ENCODE peak calls at places on chromosomes 1 and 21, in six cellular contexts. L is IMR-90, P is H9, T is neuronal stem cell, C is mesenchymal stem cell, M is H1. R is an unnamed sample.

GRCh38 chr1:6359568-6360496 is 33.7 kb downstream of the ACOT7 start:
- DNase-seq in P (peak), C (peak), M (peak), T (no peak), L (peak), R (peak)

GRCh38 chr1:18646776-18647410 is 16.2 kb downstream of the PAX7 start:
- DNase-seq in M (peak), L (no peak), T (no peak), C (no peak), P (peak), R (no peak)

GRCh38 chr1:158716335-158716734 is 4.2 kb downstream of the OR6K3 start:
- DNase-seq in P (no peak), T (no peak), C (no peak), L (peak), M (no peak), R (no peak)

GRCh38 chr1:213989740-213990472 is 2.1 kb downstream of the PROX1 start:
- DNase-seq in T (no peak), P (no peak), C (no peak), M (no peak), L (no peak), R (no peak)

GRCh38 chr1:40870135-40870728 is 8.1 kb upstream of the CITED4 start:
- DNase-seq in T (no peak), C (no peak), P (no peak), M (no peak), L (peak), R (no peak)

GRCh38 chr21:41207401-41208388 is 39.7 kb downstream of the BACE2 start:
- DNase-seq in P (no peak), M (no peak), T (no peak), C (no peak), L (peak), R (no peak)

GRCh38 chr1:238653693-238654321 is 732.6 kb upstream of the CHRM3 start:
- DNase-seq in C (peak), L (peak), P (no peak), T (no peak), M (no peak), R (peak)

GRCh38 chr1:93735722-93736121 is 54.1 kb upstream of the BCAR3 start:
- DNase-seq in M (no peak), C (peak), P (no peak), L (peak), T (no peak), R (peak)

GRCh38 chr1:211928222-211928856 is 97.8 kb upstream of the LPGAT1 start:
- DNase-seq in T (no peak), L (no peak), C (peak), M (no peak), P (no peak), R (peak)

GRCh38 chr1:206461602-206462455 is 8.4 kb upstream of the IKBKE start:
- DNase-seq in P (peak), T (peak), M (peak), C (peak), L (peak), R (peak)

GRCh38 chr1:55632906-55633305 is 417.7 kb upstream of the USP24 start:
- DNase-seq in L (peak), T (peak), P (no peak), C (peak), M (no peak), R (no peak)

GRCh38 chr1:30657131-30658013 is 66.0 kb downstream of the MATN1 start:
- DNase-seq in M (no peak), P (no peak), C (no peak), L (no peak), T (no peak), R (no peak)

GRCh38 chr21:26332873-26333272 is 162.3 kb upstream of the APP start:
- DNase-seq in P (no peak), M (no peak), T (no peak), C (no peak), L (no peak), R (no peak)

GRCh38 chr1:14930224-14930965 is 223.2 kb upstream of the TMEM51 start:
- DNase-seq in P (no peak), M (no peak), C (no peak), T (no peak), L (no peak), R (no peak)

GRCh38 chr1:205582471-205583291 is 49.1 kb downstream of the ELK4 start:
- DNase-seq in M (no peak), L (no peak), T (no peak), P (peak), C (no peak), R (no peak)

GRCh38 chr1:165899461-165899941 is 72.1 kb downstream of the UCK2 start:
- DNase-seq in M (no peak), C (no peak), T (no peak), L (peak), P (peak), R (peak)

GRCh38 chr1:223853748-223854147 is 8.0 kb upstream of the TP53BP2 start:
- DNase-seq in L (no peak), P (no peak), C (no peak), M (no peak), T (no peak), R (no peak)

GRCh38 chr1:230423261-230423660 is 2.9 kb downstream of the PGBD5 start:
- DNase-seq in P (no peak), M (no peak), C (no peak), T (no peak), L (no peak), R (no peak)

GRCh38 chr1:75342799-75343198 is 208.6 kb downstream of the LHX8 start:
- DNase-seq in M (no peak), C (no peak), P (no peak), L (no peak), T (no peak), R (no peak)

GRCh38 chr1:55463814-55464445 is 248.8 kb upstream of the USP24 start:
- DNase-seq in C (no peak), L (no peak), M (no peak), T (no peak), P (no peak), R (peak)

GRCh38 chr1:159892944-159893343 is 7.0 kb downstream of the CFAP45 start:
- DNase-seq in C (no peak), L (no peak), P (peak), M (no peak), T (no peak), R (no peak)

GRCh38 chr21:35989185-35989735 is 71.1 kb downstream of the SETD4 start:
- DNase-seq in P (no peak), L (no peak), C (no peak), T (no peak), M (no peak), R (no peak)

GRCh38 chr1:53964109-53964508 is 18.0 kb downstream of the LRRC42 start:
- DNase-seq in M (no peak), T (no peak), P (no peak), L (peak), C (no peak), R (no peak)

GRCh38 chr1:32743380-32744062 is 41.0 kb upstream of the SYNC start:
- DNase-seq in L (no peak), M (no peak), P (no peak), T (no peak), C (no peak), R (no peak)

GRCh38 chr1:232123775-232124659 is 497.4 kb downstream of the DISC1 start:
- DNase-seq in C (peak), M (no peak), T (no peak), L (no peak), P (peak), R (no peak)

GRCh38 chr1:168521391-168522000 is 22.3 kb downstream of the XCL2 start:
- DNase-seq in T (no peak), M (no peak), L (no peak), C (no peak), P (no peak), R (no peak)

GRCh38 chr1:22916469-22916817 is 56.2 kb downstream of the LACTBL1 start:
- DNase-seq in C (no peak), P (no peak), T (no peak), L (no peak), M (no peak), R (no peak)

GRCh38 chr1:213070399-213070798 is 19.4 kb downstream of the RPS6KC1 start:
- DNase-seq in L (peak), T (no peak), C (peak), M (no peak), P (no peak), R (no peak)

GRCh38 chr1:53344921-53345838 is 17.3 kb upstream of the LRP8 start:
- DNase-seq in M (peak), L (no peak), C (no peak), T (no peak), P (peak), R (no peak)

GRCh38 chr1:10178602-10179407 is 31.6 kb upstream of the KIF1B start:
- DNase-seq in T (peak), L (no peak), P (no peak), C (no peak), M (no peak), R (no peak)

GRCh38 chr1:95223110-95223509 is 10.9 kb upstream of the RWDD3 start:
- DNase-seq in P (no peak), M (no peak), C (peak), L (peak), T (no peak), R (no peak)

GRCh38 chr1:205465392-205465791 is 9.5 kb upstream of the BLACAT1 start:
- DNase-seq in M (no peak), T (no peak), C (no peak), P (no peak), L (no peak), R (no peak)

GRCh38 chr1:202329891-202330290 is 11.8 kb downstream of the UBE2T start:
- DNase-seq in L (no peak), T (no peak), M (no peak), C (no peak), P (no peak), R (peak)

DNA sequence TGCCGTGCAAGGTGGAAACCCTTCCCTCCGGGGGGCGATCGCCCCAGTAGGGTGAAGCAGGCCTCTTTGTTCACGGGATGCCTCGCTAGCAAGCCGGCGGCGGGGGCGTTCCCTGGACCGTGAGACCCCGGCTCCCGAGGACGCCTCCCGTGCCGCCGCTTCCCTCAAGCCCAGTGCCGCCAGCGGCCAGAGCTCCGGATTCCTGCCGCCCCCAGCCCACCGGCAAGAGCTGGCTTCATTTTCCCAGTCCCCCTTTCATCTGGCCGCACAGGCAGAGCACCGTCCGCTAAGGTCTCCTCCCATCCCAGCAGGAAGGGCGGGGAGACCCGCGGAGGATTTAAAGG is 16.3 kb downstream of the IER5 start:
- DNase-seq in M (no peak), T (peak), L (no peak), C (peak), P (peak), R (no peak)
- H3K18ac ChIP-seq in M (peak), T (peak), L (peak), C (peak), P (peak), R (peak)

DNA sequence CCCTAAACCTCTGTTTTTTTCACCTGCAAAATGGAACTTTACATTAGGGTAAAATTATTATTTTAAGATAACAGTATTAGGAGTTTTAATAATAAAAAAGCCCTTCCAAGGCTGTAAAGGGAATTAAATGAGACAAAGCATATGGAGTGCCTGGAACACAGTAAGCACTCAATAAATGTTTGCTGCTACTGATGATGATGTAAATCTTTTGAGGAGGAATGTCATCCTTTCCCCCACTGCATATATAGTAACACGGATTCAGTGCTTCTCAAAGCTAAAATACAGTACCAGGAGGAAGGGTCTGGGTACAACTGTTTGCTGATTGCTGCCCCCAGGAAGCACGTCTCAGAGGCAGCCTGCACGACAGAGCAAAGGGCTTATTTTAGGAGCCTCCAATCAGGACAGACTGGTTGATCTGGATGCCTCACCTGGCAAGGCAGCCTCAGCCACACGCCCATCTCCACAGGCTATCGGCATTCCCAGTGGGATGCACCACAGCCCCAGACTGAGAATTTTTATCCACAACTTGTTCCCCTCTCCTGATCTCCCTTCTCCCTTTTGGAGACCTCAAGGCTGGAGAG is 64.4 kb downstream of the GADD45A start:
- DNase-seq in L (no peak), C (no peak), P (peak), M (peak), T (no peak), R (peak)
- H3K23ac ChIP-seq in L (peak), C (no peak), P (no peak), M (no peak), T (no peak), R (no peak)

DNA sequence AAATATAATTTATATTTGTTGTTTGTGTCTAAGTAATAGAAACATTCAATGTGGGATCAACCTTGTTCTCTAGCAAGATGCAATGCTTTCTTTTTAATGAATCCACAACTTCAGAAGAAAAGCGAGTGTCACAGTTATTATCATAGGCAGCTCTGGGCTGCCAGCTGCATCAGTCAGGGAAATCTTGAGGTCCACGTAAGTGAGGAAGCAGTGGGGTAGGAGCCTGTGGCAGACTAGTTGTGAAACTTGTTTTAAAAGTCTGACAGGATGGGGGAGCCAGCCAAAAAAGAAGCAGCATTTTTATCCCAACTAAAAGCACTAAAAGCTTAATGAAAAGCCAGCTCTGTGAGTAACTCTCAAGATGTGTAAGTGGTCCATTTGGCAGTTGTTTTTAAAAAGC is 113.1 kb downstream of the ZNF326 start:
- DNase-seq in C (no peak), P (no peak), L (no peak), T (no peak), M (no peak), R (no peak)
- H4K91ac ChIP-seq in C (no peak), P (no peak), L (no peak), T (no peak), M (no peak), R (no peak)

DNA sequence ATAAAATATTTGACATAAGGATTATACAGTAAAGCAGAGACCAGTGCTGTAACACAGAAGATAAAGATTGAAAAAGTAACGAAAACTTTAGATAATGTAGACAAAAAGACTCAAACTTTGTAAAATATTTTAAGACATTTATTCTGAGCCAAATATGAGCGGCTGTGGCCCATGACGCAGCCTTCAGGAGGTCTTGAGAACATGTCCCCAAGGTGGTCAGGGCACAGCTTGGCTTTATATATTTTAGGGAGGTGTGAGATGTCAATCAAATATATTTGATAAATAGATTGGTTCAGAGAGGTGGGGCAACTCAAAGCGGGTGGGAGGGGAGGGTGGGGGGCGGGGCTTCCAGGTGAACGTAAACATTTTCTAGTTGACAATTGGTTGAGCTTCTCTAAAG is 81.2 kb downstream of the WDR4 start:
- DNase-seq in L (no peak), P (no peak), T (no peak), M (no peak), C (no peak), R (no peak)
- H3K18ac ChIP-seq in L (no peak), P (no peak), T (no peak), M (no peak), C (no peak), R (no peak)

GRCh38 chr1:90836345-90836679 is 119.2 kb upstream of the BARHL2 start:
- DNase-seq in C (no peak), T (no peak), L (no peak), P (no peak), M (no peak), R (no peak)
- H3K23ac ChIP-seq in C (no peak), T (no peak), L (no peak), P (no peak), M (no peak), R (no peak)